ENCODE peak calls at places on chromosomes 1 and 21, in ten cellular contexts. C is psoas muscle, Z is right atrium auricular region, I is fibroblast of mammary gland, B is GM12864, S is right lobe of liver, D is upper lobe of right lung, P is mammary epithelial cell, F is cardiac muscle cell, K is heart right ventricle. J is an unnamed sample.

GRCh38 chr21:35882791-35883240 is 177.5 kb downstream of the SETD4 start:
- DNase-seq in Z (no peak), D (no peak), C (peak; percentile 53), I (peak; percentile 65), B (no peak), F (peak; percentile 42), P (peak; percentile 8), K (no peak), S (no peak), J (peak; percentile 6)

GRCh38 chr1:85135456-85135798 is 65.4 kb downstream of the SYDE2 start:
- DNase-seq in F (no peak), Z (no peak), C (no peak), P (peak; percentile 47), B (no peak), K (no peak), D (no peak), S (no peak), I (no peak), J (no peak)

GRCh38 chr1:162822391-162823200 is 32.1 kb downstream of the HSD17B7 start:
- DNase-seq in F (no peak), K (no peak), D (no peak), I (peak; percentile 11), P (no peak), S (peak; percentile 35), B (no peak), Z (no peak), C (no peak), J (peak; percentile 13)

GRCh38 chr1:6635910-6636760 is 11.5 kb downstream of the THAP3 start:
- DNase-seq in C (no peak), Z (no peak), S (no peak), B (no peak), I (no peak), F (no peak), D (no peak), K (no peak), P (no peak), J (no peak)

GRCh38 chr1:154320882-154321608 is at the start of gene AQP10:
- DNase-seq in S (no peak), P (peak; percentile 58), F (peak; percentile 88), C (no peak), K (no peak), I (no peak), D (no peak), B (no peak), Z (no peak), J (no peak)

GRCh38 chr1:204465469-204466415 is 28.9 kb downstream of the PIK3C2B start:
- DNase-seq in S (no peak), C (peak; percentile 56), B (peak; percentile 68), F (peak; percentile 40), I (no peak), K (peak; percentile 56), D (no peak), P (no peak), Z (no peak), J (no peak)

GRCh38 chr1:184242507-184242943 is 144.3 kb upstream of the C1orf21 start:
- DNase-seq in K (peak; percentile 27), F (peak; percentile 48), P (no peak), D (no peak), Z (no peak), B (no peak), I (peak; percentile 38), S (no peak), C (no peak), J (peak; percentile 61)

GRCh38 chr1:178093958-178094751 is at the start of gene RASAL2:
- DNase-seq in C (peak; percentile 87), K (peak; percentile 68), B (no peak), P (peak; percentile 67), Z (peak; percentile 67), F (peak; percentile 70), D (peak; percentile 87), I (peak; percentile 46), S (peak; percentile 77), J (peak; percentile 15)

GRCh38 chr1:204971700-204972336 is 71.2 kb upstream of the CNTN2 start:
- DNase-seq in Z (no peak), S (peak; percentile 44), P (peak; percentile 59), B (no peak), C (no peak), K (no peak), F (peak; percentile 75), D (no peak), I (peak; percentile 78), J (peak; percentile 17)

GRCh38 chr1:201481761-201482493 is 12.9 kb upstream of the PHLDA3 start:
- DNase-seq in K (peak; percentile 90), C (peak; percentile 92), B (peak; percentile 49), P (peak; percentile 68), I (peak; percentile 79), S (peak; percentile 86), Z (peak; percentile 91), D (peak; percentile 93), F (peak; percentile 87), J (no peak)

GRCh38 chr1:22229374-22229773 is 86.5 kb upstream of the WNT4 start:
- DNase-seq in F (peak; percentile 71), I (no peak), S (no peak), K (no peak), P (peak; percentile 87), C (peak; percentile 5), B (no peak), Z (no peak), D (no peak), J (no peak)

GRCh38 chr1:116826818-116827606 is 72.8 kb downstream of the CD2 start:
- DNase-seq in S (no peak), C (no peak), D (no peak), P (peak; percentile 88), I (peak; percentile 39), B (peak; percentile 87), K (no peak), Z (no peak), F (peak; percentile 66), J (no peak)

GRCh38 chr1:1773874-1774273 is 4.4 kb downstream of the NADK start:
- DNase-seq in I (no peak), Z (no peak), B (no peak), K (no peak), P (no peak), D (no peak), S (no peak), F (no peak), C (no peak), J (no peak)

GRCh38 chr1:118987431-118988185 is 535 bp downstream of the TBX15 start:
- DNase-seq in F (no peak), Z (no peak), D (no peak), P (no peak), K (no peak), B (no peak), S (no peak), I (no peak), C (peak; percentile 85), J (no peak)

GRCh38 chr1:9382923-9383491 is 90.3 kb downstream of the SPSB1 start:
- DNase-seq in P (no peak), C (no peak), K (no peak), D (no peak), B (no peak), Z (no peak), F (no peak), I (no peak), S (no peak), J (no peak)

GRCh38 chr1:15456313-15456954 is at the start of gene CELA2A:
- DNase-seq in Z (no peak), K (no peak), B (no peak), I (no peak), S (no peak), C (no peak), D (no peak), F (no peak), P (no peak), J (no peak)

GRCh38 chr1:98963359-98963758 is 41.3 kb downstream of the PLPPR5 start:
- DNase-seq in K (no peak), B (no peak), D (no peak), I (no peak), Z (no peak), C (no peak), S (no peak), F (peak; percentile 29), P (no peak), J (no peak)

GRCh38 chr1:40948741-40949528 is 30.6 kb upstream of the CTPS1 start:
- DNase-seq in C (no peak), S (peak; percentile 37), D (no peak), B (no peak), Z (peak; percentile 69), I (peak; percentile 83), F (peak; percentile 73), K (peak; percentile 24), P (peak; percentile 76), J (no peak)

DNA sequence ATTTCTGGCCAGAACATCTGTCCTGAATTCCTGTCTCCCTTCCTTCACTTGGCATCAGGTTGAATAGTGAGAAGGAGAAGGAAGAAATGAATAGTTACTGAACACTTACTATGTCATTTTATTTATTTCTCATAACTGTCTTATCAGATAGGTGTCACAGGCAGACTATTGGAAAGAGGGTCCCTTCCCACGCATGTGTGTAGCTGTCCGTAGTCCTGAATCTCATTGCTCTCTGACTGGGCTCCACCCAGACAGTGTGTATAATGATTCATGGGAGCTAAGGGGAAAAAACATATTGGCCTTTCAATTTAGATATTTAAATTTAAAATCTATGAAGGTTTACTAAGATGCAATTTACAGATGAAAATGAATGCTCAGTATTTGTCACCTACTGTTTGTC is 86.1 kb downstream of the OMA1 start:
- DNase-seq in B (no peak), K (no peak), F (peak; percentile 31), P (peak; percentile 23), S (no peak), I (peak; percentile 33), D (no peak), Z (no peak), C (no peak), J (no peak)
- H3K4me3 ChIP-seq in B (no peak overlapping the region), K (no peak overlapping the region), F (no peak overlapping the region), P (no peak overlapping the region), S (no peak overlapping the region), I (no peak overlapping the region), D (no peak overlapping the region), Z (no peak overlapping the region), C (no peak overlapping the region), J (no peak overlapping the region)

GRCh38 chr1:220841293-220841692 is 38.0 kb upstream of the HLX start:
- DNase-seq in F (peak; percentile 10), S (no peak), C (no peak), I (peak; percentile 36), P (no peak), D (no peak), Z (no peak), B (no peak), K (no peak), J (no peak)
- TF ChIP-seq CTCF in F (no peak), S (peak; percentile 14), C (no peak), I (peak; percentile 18), P (peak; percentile 8), D (no peak), Z (no peak), B (no peak), K (peak; percentile 34), J (no peak)

DNA sequence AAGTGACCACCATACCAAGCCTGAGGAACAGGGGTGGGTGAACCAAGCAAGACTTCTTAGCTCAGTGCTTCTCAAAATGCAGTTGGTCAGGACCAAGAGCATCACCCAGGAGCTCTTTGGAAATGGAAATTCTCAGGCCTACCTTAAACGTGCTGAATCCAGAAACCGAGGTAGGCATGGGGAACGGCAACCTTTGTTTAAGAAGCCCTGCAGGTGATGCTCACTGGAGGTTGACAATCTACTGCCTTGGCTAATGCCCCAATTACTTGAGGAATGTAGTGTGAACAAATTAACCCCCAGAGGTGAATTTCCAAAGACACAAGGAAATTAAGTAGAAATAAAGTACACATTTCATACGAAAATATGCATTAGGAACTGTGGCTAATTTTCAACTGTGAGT is 5.3 kb downstream of the PTPN14 start:
- DNase-seq in K (no peak), D (no peak), P (no peak), C (no peak), F (no peak), S (no peak), I (no peak), Z (no peak), B (no peak), J (no peak)
- H3K4me3 ChIP-seq in K (no peak overlapping the region), D (no peak overlapping the region), P (no peak overlapping the region), C (peak overlapping the region; percentile 93), F (no peak overlapping the region), S (no peak overlapping the region), I (no peak overlapping the region), Z (no peak overlapping the region), B (no peak overlapping the region), J (no peak overlapping the region)

GRCh38 chr1:156489166-156489934 is 11.2 kb downstream of the MEF2D start:
- DNase-seq in B (no peak), Z (no peak), K (peak; percentile 81), P (no peak), F (no peak), D (no peak), C (peak; percentile 90), I (no peak), S (no peak), J (no peak)
- TF ChIP-seq CTCF in B (no peak), Z (no peak), K (peak; percentile 57), P (no peak), F (peak; percentile 17), D (peak; percentile 10), C (peak; percentile 37), I (no peak), S (no peak), J (peak; percentile 27)

J was measured in retinal pigment epithelial cell.